ENCODE peak calls at places on chromosomes 1 and 21, in nine cellular contexts. I is NB4, U is fibroblast of pulmonary artery, Y is Peyer's patch, A is lower leg skin, D is GM06990, C is cardiac fibroblast, G is lower lobe of right lung, V is psoas muscle. K is an unnamed sample.

GRCh38 chr1:21811875-21812305 is at the start of gene LDLRAD2:
- DNase-seq in G (no peak), I (no peak), C (peak; percentile 26), A (no peak), U (peak; percentile 49), V (no peak), D (no peak), Y (no peak), K (peak; percentile 36)

GRCh38 chr1:208298593-208299233 is 54.5 kb upstream of the PLXNA2 start:
- DNase-seq in Y (no peak), I (no peak), D (no peak), V (no peak), C (no peak), A (no peak), G (peak; percentile 80), U (no peak), K (no peak)

GRCh38 chr1:155178441-155179106 is 4.9 kb downstream of the TRIM46 start:
- DNase-seq in G (peak; percentile 76), V (peak; percentile 51), Y (peak; percentile 41), D (no peak), I (peak; percentile 55), C (no peak), A (peak; percentile 84), U (no peak), K (no peak)

GRCh38 chr1:214101828-214102227 is 114.1 kb downstream of the PROX1 start:
- DNase-seq in D (no peak), C (no peak), U (no peak), Y (no peak), A (no peak), G (no peak), I (no peak), V (no peak), K (no peak)

GRCh38 chr21:45423968-45424853 is 19.2 kb downstream of the COL18A1 start:
- DNase-seq in U (no peak), Y (no peak), V (peak; percentile 49), A (no peak), C (no peak), I (no peak), G (peak; percentile 28), D (no peak), K (no peak)

GRCh38 chr1:45843474-45843905 is 40.1 kb downstream of the MAST2 start:
- DNase-seq in U (peak; percentile 67), Y (no peak), V (no peak), D (no peak), C (peak; percentile 56), G (no peak), A (no peak), I (peak; percentile 50), K (peak; percentile 82)

GRCh38 chr21:39664586-39664985 is 51.8 kb downstream of the B3GALT5 start:
- DNase-seq in V (no peak), G (no peak), D (no peak), A (peak; percentile 56), I (no peak), U (no peak), C (no peak), Y (no peak), K (no peak)

GRCh38 chr1:106534612-106535011 is 521.9 kb upstream of the PRMT6 start:
- DNase-seq in A (no peak), V (no peak), C (no peak), I (peak; percentile 4), U (no peak), Y (no peak), G (no peak), D (no peak), K (peak; percentile 2)

GRCh38 chr1:184037849-184038591 is 492 bp upstream of the COLGALT2 start:
- DNase-seq in Y (no peak), U (no peak), V (no peak), C (no peak), D (no peak), A (no peak), G (no peak), I (no peak), K (no peak)

GRCh38 chr1:204837440-204838084 is 33.1 kb upstream of the NFASC start:
- DNase-seq in Y (no peak), A (no peak), C (peak; percentile 54), G (no peak), V (no peak), I (peak; percentile 50), U (peak; percentile 71), D (no peak), K (peak; percentile 77)

GRCh38 chr1:196317535-196318522 is 290.4 kb downstream of the KCNT2 start:
- DNase-seq in U (peak; percentile 69), V (no peak), Y (no peak), G (no peak), A (no peak), C (peak; percentile 55), D (no peak), I (peak; percentile 34), K (peak; percentile 66)

DNA sequence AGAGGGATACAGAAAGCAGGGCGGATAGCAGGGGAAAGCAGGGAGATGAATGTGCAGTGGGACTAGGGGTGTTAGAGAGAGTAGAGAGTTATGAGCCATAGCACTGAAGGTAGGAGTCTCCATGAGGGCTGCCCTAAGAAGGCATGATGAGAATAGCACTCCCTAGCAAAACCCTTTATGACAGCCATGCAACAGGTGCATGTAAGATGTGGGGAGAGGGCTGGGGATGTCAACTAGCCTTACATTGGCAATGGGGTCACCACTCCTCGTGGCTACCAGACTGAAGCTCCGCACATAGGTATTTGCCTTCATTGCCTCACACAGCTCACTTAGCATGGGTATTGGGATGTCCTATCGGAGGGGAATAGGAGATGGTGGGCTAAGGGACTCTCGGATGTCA is 4.6 kb downstream of the TMOD4 start:
- DNase-seq in U (no peak), D (no peak), V (no peak), Y (no peak), C (no peak), G (no peak), I (no peak), A (no peak), K (no peak)
- TF ChIP-seq CTCF in U (no peak), D (no peak), V (no peak), Y (no peak), C (no peak), G (no peak), I (no peak), A (no peak), K (no peak)

GRCh38 chr1:12384836-12385456 is 155.1 kb downstream of the VPS13D start:
- DNase-seq in Y (no peak), I (no peak), G (no peak), U (no peak), C (no peak), V (no peak), D (no peak), A (no peak), K (no peak)
- H3K4me3 ChIP-seq in Y (no peak overlapping the region), I (no peak overlapping the region), G (no peak overlapping the region), U (no peak overlapping the region), C (no peak overlapping the region), V (no peak overlapping the region), D (no peak overlapping the region), A (no peak overlapping the region), K (no peak overlapping the region)

DNA sequence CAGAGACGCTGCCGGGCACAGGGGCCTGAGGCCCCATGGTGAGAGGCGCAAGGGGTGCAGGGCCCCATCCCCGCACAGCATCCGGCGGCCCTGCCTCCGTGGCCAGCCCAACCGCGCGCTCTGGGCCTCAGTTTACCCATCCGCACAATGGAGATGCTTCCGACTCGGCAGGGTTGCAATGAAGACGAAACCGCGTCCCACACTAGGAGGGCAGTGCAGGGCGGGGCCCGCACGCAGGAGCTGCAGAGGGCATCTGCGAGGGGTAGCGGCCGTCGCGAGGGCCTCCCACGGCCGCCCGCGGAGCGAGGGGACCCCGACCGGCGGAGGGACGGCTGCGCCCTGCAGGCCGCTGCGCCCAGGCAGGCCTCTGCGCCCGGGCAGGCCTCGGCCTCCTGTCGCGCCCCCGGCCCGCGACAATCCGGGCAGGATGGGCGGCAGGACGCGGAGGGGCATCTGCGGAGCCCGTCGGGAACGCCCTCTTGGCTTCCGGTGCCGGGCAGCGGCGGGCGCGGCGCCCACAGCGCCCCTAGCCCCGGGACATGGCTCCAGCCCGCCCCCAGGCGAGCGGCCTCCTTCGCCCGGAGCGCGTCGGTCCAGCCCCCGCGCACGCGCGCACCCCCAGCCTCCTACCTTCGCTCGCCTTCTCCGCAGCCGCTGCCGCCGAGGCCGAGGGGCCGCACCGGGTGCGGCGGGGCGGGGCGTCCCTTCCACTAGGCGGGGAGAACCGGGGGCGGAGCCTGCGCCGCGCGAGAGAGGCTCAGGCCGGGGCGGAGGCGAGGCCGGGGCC is 15.3 kb downstream of the RNU1-1 start:
- DNase-seq in A (peak; percentile 97), V (peak; percentile 92), D (peak; percentile 88), I (peak; percentile 89), U (peak; percentile 84), C (peak; percentile 74), Y (peak; percentile 93), G (peak; percentile 93), K (peak; percentile 75)
- TF ChIP-seq CTCF in A (no peak), V (no peak), D (no peak), I (no peak), U (no peak), C (no peak), Y (peak; percentile 10), G (peak; percentile 19), K (no peak)

DNA sequence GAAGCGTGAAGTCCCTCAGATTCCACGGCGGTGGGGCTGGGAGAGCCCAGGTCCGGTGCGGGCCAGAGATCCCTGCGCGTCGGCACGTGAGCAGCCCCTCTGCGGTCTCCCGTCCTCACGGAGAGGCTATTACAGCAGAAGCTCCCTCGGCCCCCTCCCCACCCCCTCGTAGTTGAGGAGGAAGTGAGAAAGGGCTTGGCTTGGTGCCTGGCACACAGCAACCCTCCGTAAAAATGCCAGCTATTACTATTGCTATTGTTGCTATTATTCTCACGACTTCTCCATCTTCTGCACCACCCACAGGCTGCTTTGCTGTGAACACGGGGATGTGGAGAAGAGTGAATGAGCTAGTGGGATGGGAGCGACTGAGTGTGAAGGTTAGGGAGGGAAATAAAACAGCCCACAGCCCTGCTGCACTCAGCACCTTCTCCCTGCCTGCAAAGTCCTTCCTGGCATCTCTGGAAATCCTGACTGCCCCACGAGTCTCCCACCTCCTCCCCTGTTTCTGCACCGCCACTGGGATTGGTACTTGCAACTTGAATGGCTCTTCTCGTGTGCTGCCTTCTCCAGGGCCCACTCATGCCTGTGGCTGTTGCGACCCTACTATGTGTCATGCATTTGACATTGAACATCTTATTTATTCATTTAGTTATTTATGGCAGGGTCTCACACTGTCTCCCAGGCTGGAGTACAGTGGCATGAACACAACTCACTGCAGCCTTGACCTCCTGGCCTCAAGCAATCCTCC is 26.6 kb downstream of the ZBTB18 start:
- DNase-seq in U (no peak), V (no peak), C (no peak), I (peak; percentile 40), Y (no peak), A (no peak), G (no peak), D (peak; percentile 21), K (no peak)
- H3K4me3 ChIP-seq in U (no peak overlapping the region), V (no peak overlapping the region), C (no peak overlapping the region), I (no peak overlapping the region), Y (no peak overlapping the region), A (no peak overlapping the region), G (no peak overlapping the region), D (no peak overlapping the region), K (no peak overlapping the region)

DNA sequence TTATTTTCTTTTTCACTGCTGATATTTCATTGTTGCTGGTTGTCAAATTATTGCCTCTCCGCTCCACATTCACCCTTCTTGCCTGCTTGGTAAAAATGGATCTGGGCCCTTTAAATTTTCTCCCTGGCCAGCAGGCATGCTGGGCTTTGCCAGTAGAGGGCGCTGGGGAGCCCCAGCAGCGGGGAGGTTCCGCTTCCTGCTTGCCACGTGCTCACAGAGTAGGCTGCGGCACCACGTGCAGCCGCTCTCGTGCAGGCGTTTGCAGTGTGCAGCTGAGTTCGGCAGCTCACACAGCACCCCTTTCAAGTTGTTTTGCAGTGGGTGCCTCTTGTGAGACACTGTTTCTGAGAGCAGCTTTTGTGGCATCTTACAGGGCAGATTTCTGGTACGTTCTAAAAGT is at the start of gene ACTL8:
- DNase-seq in A (no peak), Y (no peak), C (no peak), V (no peak), G (peak; percentile 24), U (no peak), I (peak; percentile 42), D (no peak), K (no peak)
- TF ChIP-seq CTCF in A (no peak), Y (no peak), C (peak; percentile 33), V (no peak), G (peak; percentile 14), U (peak; percentile 10), I (peak; percentile 43), D (peak; percentile 47), K (peak; percentile 27)

K was measured in fibroblast of the aortic adventitia.